ENCODE peak calls at places on chromosomes 7 and 10, in five cellular contexts. L is DMS153; W is NCI-H748 treated with DMSO at 0.1 percent for 48 hours; I is activated T-cell treated with anti-CD3 and anti-CD28 coated beads, Interleukin-2, amount 50 U/mL, for 72 hours; K is thoracic aorta. D is an unnamed sample.

GRCh38 chr10:60353519-60354258 is 36.0 kb downstream of the ANK3 start:
- DNase-seq in L (peak), K (no peak), W (no peak), I (no peak), D (no peak)

GRCh38 chr10:123521556-123521955 is 144.6 kb upstream of the GPR26 start:
- DNase-seq in W (no peak), L (no peak), I (no peak), K (no peak), D (no peak)

GRCh38 chr7:45140827-45141226 is 16.8 kb upstream of the RAMP3 start:
- DNase-seq in K (no peak), I (no peak), L (no peak), W (no peak), D (no peak)

GRCh38 chr7:130398751-130399150 is 18.5 kb downstream of the CPA1 start:
- DNase-seq in W (no peak), I (no peak), L (no peak), K (no peak), D (no peak)

GRCh38 chr7:155793720-155794119 is 18.5 kb downstream of the SHH start:
- DNase-seq in L (no peak), K (no peak), I (no peak), W (no peak), D (no peak)

GRCh38 chr10:124372906-124373305 is 45.8 kb downstream of the OAT start:
- DNase-seq in K (no peak), I (no peak), L (no peak), W (no peak), D (no peak)

GRCh38 chr10:3239066-3239919 is 66.7 kb upstream of the PITRM1 start:
- DNase-seq in W (peak), K (peak), L (no peak), I (peak), D (no peak)

GRCh38 chr10:123906884-123907652 is 15.5 kb upstream of the CPXM2 start:
- DNase-seq in K (no peak), W (peak), I (no peak), L (no peak), D (no peak)

GRCh38 chr10:72509206-72509799 is 116.6 kb downstream of the MICU1 start:
- DNase-seq in L (no peak), K (no peak), W (no peak), I (no peak), D (no peak)

GRCh38 chr7:135467207-135467711 is 42.6 kb downstream of the CNOT4 start:
- DNase-seq in K (no peak), L (no peak), I (no peak), W (no peak), D (no peak)

GRCh38 chr10:86439544-86439943 is 72.9 kb upstream of the GRID1 start:
- DNase-seq in K (peak), W (no peak), I (no peak), L (no peak), D (no peak)

GRCh38 chr7:33485746-33486491 is 356.6 kb downstream of the BBS9 start:
- DNase-seq in L (no peak), K (no peak), I (no peak), W (no peak), D (no peak)

GRCh38 chr7:101986335-101986734 is 168.9 kb downstream of the CUX1 start:
- DNase-seq in W (no peak), I (no peak), L (no peak), K (no peak), D (no peak)

GRCh38 chr10:28375399-28376354 is 72.8 kb upstream of the MPP7 start:
- DNase-seq in I (no peak), L (no peak), W (no peak), K (no peak), D (peak)

GRCh38 chr7:158403013-158403821 is 184.4 kb downstream of the PTPRN2 start:
- DNase-seq in I (no peak), L (no peak), K (no peak), W (no peak), D (no peak)

GRCh38 chr10:131727612-131728011 is 173.2 kb upstream of the PPP2R2D start:
- DNase-seq in L (no peak), W (no peak), I (no peak), K (no peak), D (no peak)

GRCh38 chr7:106416430-106416829 is 131.6 kb upstream of the NAMPT start:
- DNase-seq in W (no peak), L (no peak), K (no peak), I (no peak), D (no peak)

GRCh38 chr10:48364659-48365405 is 58.4 kb downstream of the MAPK8 start:
- DNase-seq in I (no peak), W (peak), K (no peak), L (peak), D (peak)

GRCh38 chr10:110190170-110190569 is 17.2 kb upstream of the MXI1 start:
- DNase-seq in W (no peak), K (no peak), I (no peak), L (no peak), D (no peak)

GRCh38 chr10:71462642-71462935 is 65.9 kb downstream of the CDH23 start:
- DNase-seq in I (no peak), L (no peak), K (no peak), W (peak), D (no peak)

GRCh38 chr7:147022056-147022455 is 905.5 kb downstream of the CNTNAP2 start:
- DNase-seq in I (no peak), W (no peak), L (no peak), K (no peak), D (no peak)

GRCh38 chr10:78058562-78058961 is 24.9 kb downstream of the RPS24 start:
- DNase-seq in K (no peak), W (no peak), I (no peak), L (no peak), D (no peak)

GRCh38 chr7:76352193-76352592 is 6.6 kb downstream of the YWHAG start:
- DNase-seq in L (no peak), I (no peak), W (no peak), K (no peak), D (no peak)

GRCh38 chr10:31647861-31648260 is 280.8 kb downstream of the ARHGAP12 start:
- DNase-seq in L (no peak), I (no peak), K (no peak), W (no peak), D (no peak)

D was measured in LNCaP clone FGC.